ENCODE peak calls at places on chromosomes 4 and X, in ten cellular contexts. S is suprapubic skin, U is bronchial epithelial cell, X is OCI-LY7, O is fibroblast of mammary gland, B is H9, W is AG09319, E is breast epithelium, V is Calu3, Q is fibroblast of lung. M is an unnamed sample.

GRCh38 chrX:154717824-154718223 is 33.1 kb downstream of the GAB3 start:
- DNase-seq in S (no peak), U (no peak), X (peak; percentile 52), O (peak; percentile 68), B (no peak), W (no peak), E (no peak), V (no peak), Q (peak; percentile 74), M (peak; percentile 17)

GRCh38 chrX:11416600-11416999 is 123.4 kb downstream of the AMELX start:
- DNase-seq in S (no peak), U (peak; percentile 71), X (no peak), O (no peak), B (no peak), W (no peak), E (no peak), V (no peak), Q (no peak), M (no peak)

GRCh38 chrX:136147320-136147901 is at the start of gene FHL1:
- DNase-seq in S (peak; percentile 75), U (no peak), X (peak; percentile 4), O (no peak), B (peak; percentile 37), W (no peak), E (no peak), V (no peak), Q (peak; percentile 39), M (peak; percentile 75)

GRCh38 chrX:97284531-97284930 is 400.8 kb downstream of the RPA4 start:
- DNase-seq in S (no peak), U (no peak), X (no peak), O (no peak), B (no peak), W (no peak), E (no peak), V (no peak), Q (no peak), M (no peak)

GRCh38 chr4:65453398-65453797 is 216.9 kb downstream of the EPHA5 start:
- DNase-seq in S (no peak), U (no peak), X (no peak), O (no peak), B (no peak), W (no peak), E (no peak), V (no peak), Q (no peak), M (no peak)

GRCh38 chr4:113276448-113277158 is 227.2 kb downstream of the ANK2 start:
- DNase-seq in S (no peak), U (no peak), X (no peak), O (peak; percentile 69), B (no peak), W (no peak), E (no peak), V (no peak), Q (no peak), M (no peak)

GRCh38 chr4:69714086-69714485 is 46.3 kb downstream of the SULT1B1 start:
- DNase-seq in S (no peak), U (no peak), X (no peak), O (no peak), B (no peak), W (no peak), E (no peak), V (no peak), Q (no peak), M (no peak)

GRCh38 chrX:66110112-66110511 is 53.9 kb upstream of the HEPH start:
- DNase-seq in S (no peak), U (peak; percentile 23), X (peak; percentile 62), O (peak; percentile 39), B (peak; percentile 20), W (no peak), E (no peak), V (no peak), Q (peak; percentile 4), M (no peak)

GRCh38 chr4:84726356-84726755 is 143.4 kb downstream of the CDS1 start:
- DNase-seq in S (no peak), U (no peak), X (no peak), O (peak; percentile 21), B (no peak), W (no peak), E (no peak), V (no peak), Q (no peak), M (no peak)

GRCh38 chrX:10922841-10923240 is 188.3 kb upstream of the HCCS start:
- DNase-seq in S (no peak), U (no peak), X (no peak), O (no peak), B (no peak), W (no peak), E (no peak), V (no peak), Q (no peak), M (no peak)

DNA sequence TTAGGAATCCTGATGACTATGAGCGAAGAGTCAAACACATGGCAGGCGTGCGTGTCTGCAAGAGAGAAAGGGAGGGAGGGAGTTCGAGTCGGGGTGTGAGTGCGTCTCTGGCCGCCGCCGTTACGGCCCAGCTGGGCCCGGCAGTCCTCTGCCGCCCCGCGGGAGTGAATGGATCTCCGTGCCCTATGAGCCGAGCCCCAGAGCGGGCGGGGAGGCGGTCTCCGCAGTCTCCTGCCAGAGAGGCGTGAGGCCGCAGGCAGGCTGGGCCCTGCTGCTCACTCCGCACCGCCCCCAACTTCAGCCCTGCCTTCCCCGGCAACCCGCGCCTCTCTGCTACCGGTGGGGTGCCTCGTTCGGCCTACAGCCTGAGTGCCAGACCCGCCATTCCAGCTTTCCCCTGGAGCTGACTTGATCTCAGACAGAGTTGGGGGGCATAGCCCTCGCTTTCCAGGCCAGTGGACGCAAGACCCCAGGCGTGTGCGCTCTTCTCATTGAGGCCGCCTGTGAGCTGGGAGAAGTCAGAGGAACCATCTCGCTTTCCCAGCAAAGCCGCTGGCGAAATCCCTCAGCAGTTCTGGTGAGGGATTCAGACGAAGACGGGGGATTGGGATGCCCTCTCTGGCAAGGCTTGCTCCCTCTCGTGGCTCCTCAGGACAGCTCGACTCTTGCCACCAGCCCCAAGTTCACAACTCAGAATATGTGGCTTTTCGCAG is 1.4 kb downstream of the SLC16A2 start:
- DNase-seq in S (peak; percentile 73), U (peak; percentile 26), X (no peak), O (peak; percentile 50), B (peak; percentile 65), W (peak; percentile 27), E (no peak), V (peak; percentile 1), Q (peak; percentile 59), M (peak; percentile 71)
- TF ChIP-seq CTCF in S (no peak), U (peak; percentile 47), X (no peak), O (peak; percentile 14), B (peak; percentile 52), W (peak; percentile 18), E (no peak), V (no peak), Q (peak; percentile 21), M (no peak)

GRCh38 chr4:144611850-144612249 is 34.1 kb upstream of the HHIP start:
- DNase-seq in S (no peak), U (peak; percentile 20), X (peak; percentile 12), O (peak; percentile 26), B (peak; percentile 37), W (no peak), E (no peak), V (peak; percentile 13), Q (peak; percentile 23), M (peak; percentile 31)
- TF ChIP-seq CTCF in S (no peak), U (peak; percentile 69), X (peak; percentile 67), O (peak; percentile 56), B (peak; percentile 74), W (peak; percentile 41), E (no peak), V (no peak), Q (peak; percentile 59), M (peak; percentile 59)

GRCh38 chrX:2908125-2908685 is 20.9 kb downstream of the ARSD start:
- DNase-seq in S (no peak), U (no peak), X (no peak), O (no peak), B (no peak), W (no peak), E (no peak), V (no peak), Q (no peak), M (no peak)

GRCh38 chrX:2910109-2910508 is 19.0 kb downstream of the ARSD start:
- DNase-seq in S (no peak), U (no peak), X (no peak), O (no peak), B (no peak), W (no peak), E (no peak), V (no peak), Q (no peak), M (no peak)

GRCh38 chrX:2917767-2918166 is 11.4 kb downstream of the ARSD start:
- DNase-seq in S (no peak), U (no peak), X (no peak), O (no peak), B (no peak), W (no peak), E (no peak), V (no peak), Q (no peak), M (no peak)

GRCh38 chrX:2907295-2907694 is 21.8 kb downstream of the ARSD start:
- DNase-seq in S (no peak), U (no peak), X (no peak), O (no peak), B (no peak), W (no peak), E (no peak), V (no peak), Q (no peak), M (no peak)

GRCh38 chrX:2913118-2913517 is 16.0 kb downstream of the ARSD start:
- DNase-seq in S (no peak), U (no peak), X (no peak), O (no peak), B (no peak), W (no peak), E (no peak), V (no peak), Q (no peak), M (no peak)
- TF ChIP-seq CTCF in S (no peak), U (no peak), X (peak; percentile 42), O (peak; percentile 12), B (peak; percentile 43), W (no peak), E (no peak), V (no peak), Q (no peak), M (no peak)

GRCh38 chr4:141153751-141154510 is 20.7 kb upstream of the RNF150 start:
- DNase-seq in S (no peak), U (no peak), X (no peak), O (peak; percentile 57), B (no peak), W (no peak), E (no peak), V (no peak), Q (peak; percentile 49), M (no peak)

GRCh38 chr4:141154725-141155124 is 21.5 kb upstream of the RNF150 start:
- DNase-seq in S (no peak), U (no peak), X (no peak), O (no peak), B (no peak), W (no peak), E (no peak), V (no peak), Q (no peak), M (no peak)

GRCh38 chr4:141155586-141155985 is 22.3 kb upstream of the RNF150 start:
- DNase-seq in S (no peak), U (no peak), X (no peak), O (no peak), B (no peak), W (no peak), E (no peak), V (no peak), Q (no peak), M (no peak)

DNA sequence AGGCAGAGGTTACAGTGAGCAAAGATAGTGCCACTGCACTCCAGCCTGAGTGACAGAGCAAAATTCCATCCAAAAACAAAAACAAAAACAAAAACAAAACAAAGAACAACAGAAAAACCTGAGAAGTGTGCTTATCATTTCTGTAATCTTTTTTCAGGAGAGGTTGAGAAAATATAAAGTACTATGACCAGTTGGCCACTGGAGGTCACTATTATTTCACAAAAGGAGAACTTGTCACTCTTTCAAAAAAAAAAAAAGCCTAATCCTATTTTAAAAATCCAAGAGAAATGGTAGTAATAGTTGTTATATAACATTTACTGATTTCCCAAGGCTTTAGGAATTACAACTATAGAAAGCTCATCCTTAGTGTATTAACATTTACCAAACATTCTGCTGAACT is 24.9 kb upstream of the RNF150 start:
- DNase-seq in S (no peak), U (peak; percentile 33), X (peak; percentile 38), O (peak; percentile 51), B (no peak), W (no peak), E (no peak), V (no peak), Q (peak; percentile 66), M (no peak)
- TF ChIP-seq CTCF in S (no peak), U (peak; percentile 37), X (peak; percentile 79), O (peak; percentile 46), B (peak; percentile 73), W (peak; percentile 39), E (peak; percentile 58), V (no peak), Q (peak; percentile 33), M (peak; percentile 52)

M was measured in glutamatergic neuron.